ENCODE peak calls at places on chromosomes 13 and 19, in four cellular contexts. X is H9, W is IMR-90, B is H1. U is an unnamed sample.
A peak's percentile ranks its signal among the peaks of the same experiment; 100 is the strongest.

GRCh38 chr19:46196410-46197124 is 33.0 kb upstream of the IGFL1 start:
- DNase-seq in X (no peak), W (no peak), B (no peak), U (no peak)

GRCh38 chr13:33519561-33520479 is 234.3 kb upstream of the STARD13 start:
- DNase-seq in X (no peak), B (no peak), W (peak; percentile 94), U (no peak)

GRCh38 chr13:34172048-34172447 is 354.1 kb downstream of the RFC3 start:
- DNase-seq in X (no peak), B (no peak), W (no peak), U (no peak)

GRCh38 chr19:12867120-12868099 is 13.8 kb downstream of the DNASE2 start:
- DNase-seq in W (peak; percentile 43), B (peak; percentile 96), X (peak; percentile 94), U (peak; percentile 93)

GRCh38 chr19:49425922-49426592 is 869 bp downstream of the GFY start:
- DNase-seq in B (peak; percentile 100), X (peak; percentile 96), W (no peak), U (peak; percentile 71)

GRCh38 chr13:38902551-38902950 is 88.1 kb downstream of the STOML3 start:
- DNase-seq in B (no peak), X (no peak), W (no peak), U (no peak)

GRCh38 chr13:44622259-44622658 is 46.1 kb upstream of the TSC22D1 start:
- DNase-seq in W (no peak), X (no peak), B (no peak), U (peak; percentile 10)

GRCh38 chr19:12997967-12998940 is 3.0 kb downstream of the NFIX start:
- DNase-seq in W (no peak), B (no peak), X (no peak), U (no peak)

GRCh38 chr13:32354040-32354439 is 38.7 kb downstream of the BRCA2 start:
- DNase-seq in W (no peak), X (no peak), B (no peak), U (no peak)

GRCh38 chr19:51803965-51804364 is 9.0 kb downstream of the FPR3 start:
- DNase-seq in X (no peak), W (no peak), B (no peak), U (no peak)

GRCh38 chr13:106500450-106500849 is 35.0 kb downstream of the EFNB2 start:
- DNase-seq in W (no peak), B (no peak), X (no peak), U (no peak)

GRCh38 chr13:103351035-103351828 is 285.0 kb upstream of the SLC10A2 start:
- DNase-seq in B (peak; percentile 49), X (peak; percentile 61), W (no peak), U (peak; percentile 63)

GRCh38 chr19:56654151-56654550 is 11.2 kb downstream of the SMIM17 start:
- DNase-seq in W (no peak), B (no peak), X (no peak), U (no peak)

GRCh38 chr19:46603195-46603637 is 2.1 kb downstream of the CALM3 start:
- DNase-seq in W (no peak), X (no peak), B (no peak), U (peak; percentile 38)

GRCh38 chr19:39197808-39198207 is 1.0 kb downstream of the NCCRP1 start:
- DNase-seq in W (no peak), X (no peak), B (no peak), U (no peak)

GRCh38 chr13:27280009-27280646 is 9.5 kb downstream of the RASL11A start:
- DNase-seq in W (no peak), X (peak; percentile 22), B (no peak), U (no peak)

GRCh38 chr13:67277581-67277980 is 47.4 kb upstream of the PCDH9 start:
- DNase-seq in W (no peak), B (no peak), X (no peak), U (no peak)

GRCh38 chr13:26977541-26977940 is 194.1 kb downstream of the USP12 start:
- DNase-seq in B (no peak), W (peak; percentile 49), X (no peak), U (no peak)

GRCh38 chr19:36060430-36060829 is 5.7 kb downstream of the WDR62 start:
- DNase-seq in X (peak; percentile 49), W (peak; percentile 63), B (peak; percentile 51), U (peak; percentile 53)

GRCh38 chr13:43364210-43365041 is 341.0 kb downstream of the DNAJC15 start:
- DNase-seq in X (no peak), B (no peak), W (peak; percentile 70), U (no peak)

GRCh38 chr19:46537136-46538097 is 41.8 kb upstream of the PNMA8B start:
- DNase-seq in B (peak; percentile 93), W (peak; percentile 29), X (peak; percentile 68), U (peak; percentile 52)

GRCh38 chr19:41323430-41324125 is 13.6 kb downstream of the CCDC97 start:
- DNase-seq in B (no peak), W (peak; percentile 98), X (peak; percentile 75), U (peak; percentile 90)

GRCh38 chr13:65063753-65064152 is 2166.4 kb downstream of the PCDH9 start:
- DNase-seq in B (no peak), W (peak; percentile 72), X (no peak), U (no peak)

GRCh38 chr13:106612688-106613087 is 44.8 kb upstream of the ARGLU1 start:
- DNase-seq in W (peak; percentile 59), X (no peak), B (no peak), U (no peak)

GRCh38 chr13:112733112-112733511 is 43.3 kb downstream of the ATP11A start:
- DNase-seq in W (no peak), X (peak; percentile 74), B (no peak), U (peak; percentile 49)

GRCh38 chr19:41698746-41699230 is 9.6 kb upstream of the CEACAM5 start:
- DNase-seq in W (no peak), B (no peak), X (no peak), U (no peak)

GRCh38 chr19:12733369-12733896 is 1.1 kb downstream of the TRIR start:
- DNase-seq in B (no peak), W (peak; percentile 45), X (no peak), U (peak; percentile 63)

GRCh38 chr19:11256189-11256588 is 6.1 kb downstream of the DOCK6 start:
- DNase-seq in B (no peak), W (peak; percentile 33), X (no peak), U (no peak)

GRCh38 chr13:50589651-50590054 is 253.8 kb downstream of the DLEU7 start:
- DNase-seq in W (peak; percentile 85), X (no peak), B (no peak), U (no peak)

GRCh38 chr19:53057904-53058579 is 13.5 kb downstream of the ERVV-2 start:
- DNase-seq in X (peak; percentile 83), B (peak; percentile 90), W (no peak), U (peak; percentile 67)

GRCh38 chr19:18349524-18350128 is 9.2 kb downstream of the PGPEP1 start:
- DNase-seq in X (no peak), B (peak; percentile 75), W (peak; percentile 65), U (peak; percentile 51)

GRCh38 chr19:48624067-48624594 is 4.8 kb downstream of the SPHK2 start:
- DNase-seq in X (peak; percentile 99), B (peak; percentile 95), W (peak; percentile 97), U (peak; percentile 99)

GRCh38 chr13:95605426-95606125 is 38.9 kb downstream of the DZIP1 start:
- DNase-seq in W (no peak), X (no peak), B (no peak), U (no peak)

GRCh38 chr19:33946535-33947323 is 150.1 kb downstream of the KCTD15 start:
- DNase-seq in B (no peak), W (no peak), X (no peak), U (no peak)

GRCh38 chr19:34806976-34807860 is 34.2 kb upstream of the ZNF599 start:
- DNase-seq in B (no peak), X (no peak), W (no peak), U (no peak)

GRCh38 chr13:67557642-67558241 is 327.6 kb upstream of the PCDH9 start:
- DNase-seq in W (no peak), X (no peak), B (no peak), U (peak; percentile 29)

GRCh38 chr19:41431426-41432386 is 4.5 kb upstream of the B3GNT8 start:
- DNase-seq in W (peak; percentile 31), B (no peak), X (no peak), U (peak; percentile 48)

GRCh38 chr13:94703721-94704314 is 8.5 kb downstream of the SOX21 start:
- DNase-seq in X (no peak), B (peak; percentile 57), W (no peak), U (no peak)

GRCh38 chr19:55479045-55479444 is 2.6 kb downstream of the ZNF628 start:
- DNase-seq in B (no peak), W (no peak), X (no peak), U (no peak)
- H3K4ac ChIP-seq in B (no peak overlapping the region), W (no peak overlapping the region), X (no peak overlapping the region), U (no peak overlapping the region)

DNA sequence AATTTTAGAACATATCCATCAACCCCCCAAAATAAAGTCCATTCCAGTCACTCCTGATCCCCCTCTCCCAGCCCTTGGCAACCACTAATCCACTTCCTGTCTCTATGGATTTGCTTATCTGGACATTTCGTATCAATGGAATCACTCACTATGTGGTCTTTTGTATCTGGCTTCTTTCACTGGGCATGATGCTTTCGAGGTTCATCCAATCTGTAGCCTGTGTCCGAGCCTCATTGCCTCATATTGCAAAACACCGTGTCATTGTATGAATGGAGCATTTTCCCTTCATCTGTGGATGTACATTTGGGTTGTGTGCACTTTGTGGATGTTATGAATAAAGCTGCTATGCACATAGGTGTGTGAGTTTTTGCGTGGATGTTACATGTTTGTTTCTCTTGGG is 1.4 kb upstream of the FZR1 start:
- DNase-seq in W (no peak), X (no peak), B (no peak), U (peak; percentile 58)
- H3K56ac ChIP-seq in W (no peak overlapping the region), X (no peak overlapping the region), B (no peak overlapping the region), U (peak overlapping the region; percentile 1)

GRCh38 chr13:30618186-30618937 is 642 bp downstream of the USPL1 start:
- DNase-seq in B (no peak), W (no peak), X (no peak), U (no peak)
- H3K4ac ChIP-seq in B (no peak overlapping the region), W (peak overlapping the region; percentile 93), X (no peak overlapping the region), U (no peak overlapping the region)

DNA sequence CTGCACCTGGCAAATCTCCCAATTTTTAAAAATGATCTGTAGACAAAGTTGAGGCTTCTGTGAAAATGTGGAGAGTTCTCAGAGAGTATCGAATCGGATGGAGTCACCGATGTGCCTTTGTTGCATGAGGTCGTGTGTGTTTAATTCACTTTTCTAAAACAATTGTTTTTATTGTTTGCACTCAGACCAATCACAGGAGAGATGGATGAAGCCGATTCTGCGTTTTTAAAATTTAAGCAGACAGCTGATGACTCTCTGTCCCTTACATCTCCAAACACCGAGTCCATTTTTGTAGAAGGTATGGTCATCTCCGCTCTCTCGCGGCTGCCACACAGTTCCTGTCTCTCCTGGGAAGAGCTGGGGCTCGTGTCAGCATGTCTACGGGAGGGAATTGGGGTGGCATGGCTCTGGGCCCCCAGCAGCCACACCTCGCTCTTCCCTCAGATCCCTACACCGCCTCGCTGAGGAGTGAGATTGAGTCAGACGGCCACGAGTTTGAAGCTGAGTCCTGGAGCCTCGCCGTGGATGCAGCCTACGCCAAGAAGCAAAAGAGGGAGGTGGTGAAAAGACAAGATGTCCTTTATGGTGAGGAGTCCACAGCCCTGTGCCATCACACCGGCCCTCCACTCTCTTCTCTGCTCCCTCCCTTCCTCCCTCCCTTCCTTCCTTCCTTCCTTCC is 47.2 kb downstream of the PEX11G start:
- DNase-seq in X (no peak), W (no peak), B (no peak), U (no peak)
- H3K56ac ChIP-seq in X (no peak overlapping the region), W (no peak overlapping the region), B (no peak overlapping the region), U (no peak overlapping the region)

GRCh38 chr19:6275170-6275744 is 4.5 kb downstream of the MLLT1 start:
- DNase-seq in B (no peak), X (no peak), W (no peak), U (no peak)
- H3K4ac ChIP-seq in B (no peak overlapping the region), X (no peak overlapping the region), W (peak overlapping the region; percentile 96), U (no peak overlapping the region)